ENCODE peak calls at places on chromosome 18, in seven cellular contexts. R, A, I, N, C, E and S are unnamed samples. For H3K9me3, the result is how much of the 10 kb centered on the place peaks cover.

GRCh38 chr18:51028201-51028805 is 1.7 kb upstream of the SMAD4 start:
- DNase-seq in R (no peak), A (peak), N (no peak), I (no peak), E (peak), C (peak), S (no peak)

GRCh38 chr18:27778441-27778840 is 398.5 kb downstream of the CDH2 start:
- DNase-seq in R (no peak), I (no peak), N (peak), E (no peak), C (peak), A (peak), S (no peak)

GRCh38 chr18:46262856-46263255 is 158.7 kb downstream of the HAUS1 start:
- DNase-seq in I (no peak), A (no peak), R (no peak), C (no peak), E (no peak), N (no peak), S (no peak)

GRCh38 chr18:57337890-57338289 is 14.5 kb upstream of the ST8SIA3 start:
- DNase-seq in C (no peak), N (no peak), E (no peak), I (no peak), A (no peak), R (no peak), S (no peak)

GRCh38 chr18:54558609-54559585 is 32.1 kb upstream of the DYNAP start:
- DNase-seq in R (no peak), A (peak), I (no peak), N (peak), C (peak), E (peak), S (no peak)

GRCh38 chr18:36572135-36572856 is 256.5 kb downstream of the TPGS2 start:
- DNase-seq in E (peak), N (peak), I (peak), C (peak), R (no peak), A (peak), S (no peak)

GRCh38 chr18:666177-666576 is 8.7 kb downstream of the TYMS start:
- DNase-seq in C (no peak), I (no peak), E (no peak), A (no peak), N (no peak), R (no peak), S (no peak)

GRCh38 chr18:48947102-48947501 is 3.7 kb downstream of the SMAD7 start:
- DNase-seq in I (no peak), C (no peak), N (peak), R (no peak), E (no peak), A (no peak), S (no peak)

GRCh38 chr18:75478996-75479870 is 51.7 kb upstream of the SMIM21 start:
- DNase-seq in C (peak), N (peak), R (no peak), E (peak), I (peak), A (peak), S (no peak)

GRCh38 chr18:50967714-50968661 is at the start of gene ELAC1:
- DNase-seq in C (peak), E (peak), R (peak), I (peak), N (peak), A (peak), S (peak)

GRCh38 chr18:45384137-45384998 is 230.9 kb upstream of the SLC14A2 start:
- DNase-seq in I (peak), A (peak), R (peak), C (peak), N (peak), E (peak), S (no peak)

GRCh38 chr18:10230072-10230471 is 224.4 kb upstream of the APCDD1 start:
- DNase-seq in I (peak), A (peak), E (no peak), C (peak), R (peak), N (peak), S (no peak)

GRCh38 chr18:36899289-36899688 is 70.4 kb downstream of the KIAA1328 start:
- DNase-seq in C (no peak), E (peak), N (no peak), I (no peak), A (peak), R (peak), S (no peak)

GRCh38 chr18:31041346-31042067 is 1.0 kb downstream of the DSC3 start:
- DNase-seq in E (no peak), C (peak), I (no peak), N (peak), R (peak), A (no peak), S (no peak)

GRCh38 chr18:48553236-48553635 is 14.4 kb downstream of the CTIF start:
- DNase-seq in A (no peak), I (no peak), N (no peak), R (no peak), C (no peak), E (no peak), S (no peak)

GRCh38 chr18:37246779-37247340 is 318.7 kb downstream of the CELF4 start:
- DNase-seq in A (no peak), N (no peak), E (no peak), I (no peak), R (no peak), C (no peak), S (no peak)

GRCh38 chr18:27467073-27467472 is 282.0 kb upstream of the CHST9 start:
- DNase-seq in C (no peak), E (no peak), R (no peak), N (no peak), A (no peak), I (no peak), S (no peak)

GRCh38 chr18:22167471-22168151 is 1.8 kb upstream of the GATA6 start:
- DNase-seq in R (no peak), E (no peak), A (no peak), I (peak), C (peak), N (peak), S (no peak)

GRCh38 chr18:11994708-11995444 is 13.6 kb downstream of the IMPA2 start:
- DNase-seq in C (peak), E (no peak), N (peak), A (peak), I (peak), R (no peak), S (no peak)

GRCh38 chr18:22210331-22210754 is 41.0 kb downstream of the GATA6 start:
- DNase-seq in A (peak), E (no peak), R (no peak), I (no peak), N (peak), C (peak), S (no peak)

GRCh38 chr18:63440219-63440618 is 17.9 kb upstream of the VPS4B start:
- DNase-seq in C (no peak), E (no peak), I (no peak), N (no peak), R (no peak), A (peak), S (no peak)

GRCh38 chr18:44465337-44465736 is 215.4 kb upstream of the SETBP1 start:
- DNase-seq in A (no peak), I (no peak), C (peak), N (no peak), E (no peak), R (no peak), S (no peak)

GRCh38 chr18:49933530-49933929 is 120.2 kb upstream of the ACAA2 start:
- DNase-seq in N (peak), R (no peak), C (peak), I (no peak), A (peak), E (peak), S (no peak)

GRCh38 chr18:34729740-34730338 is 19.7 kb downstream of the DTNA start:
- DNase-seq in A (no peak), C (no peak), N (peak), R (no peak), E (no peak), I (no peak), S (no peak)

GRCh38 chr18:34873966-34874365 is 163.9 kb downstream of the DTNA start:
- DNase-seq in C (peak), N (no peak), R (no peak), E (no peak), I (no peak), A (no peak), S (no peak)

GRCh38 chr18:44579028-44579692 is 101.5 kb upstream of the SETBP1 start:
- DNase-seq in C (peak), A (peak), R (peak), N (peak), I (peak), E (peak), S (no peak)

GRCh38 chr18:68623342-68623741 is 91.6 kb downstream of the TMX3 start:
- DNase-seq in I (peak), E (peak), R (peak), N (peak), C (peak), A (peak), S (no peak)

DNA sequence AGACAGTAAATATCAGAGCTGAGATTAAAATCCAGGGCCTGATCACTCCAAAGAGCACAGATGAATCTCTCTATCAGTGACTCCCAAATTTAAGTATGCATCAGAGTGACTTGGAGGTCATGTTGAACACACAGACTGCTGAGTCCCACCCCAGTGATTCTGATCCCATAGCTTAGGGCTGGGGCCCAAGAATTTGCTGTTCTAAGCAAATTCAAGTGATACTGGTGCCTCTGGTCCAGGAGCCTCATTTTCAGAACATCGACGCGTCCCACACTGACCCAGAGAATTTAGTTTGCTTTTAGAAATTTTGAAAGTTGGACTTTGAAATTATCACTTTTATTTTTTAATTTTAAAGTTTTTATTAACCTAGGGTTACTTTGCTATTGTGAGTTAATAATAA is 72.7 kb upstream of the NETO1 start:
- DNase-seq in C (no peak), I (no peak), N (no peak), A (no peak), E (no peak), R (no peak), S (no peak)
- H3K9me3 ChIP-seq in C (under half), I (under half), N (under half), A (under half), E (under half), R (under half), S (under half)

DNA sequence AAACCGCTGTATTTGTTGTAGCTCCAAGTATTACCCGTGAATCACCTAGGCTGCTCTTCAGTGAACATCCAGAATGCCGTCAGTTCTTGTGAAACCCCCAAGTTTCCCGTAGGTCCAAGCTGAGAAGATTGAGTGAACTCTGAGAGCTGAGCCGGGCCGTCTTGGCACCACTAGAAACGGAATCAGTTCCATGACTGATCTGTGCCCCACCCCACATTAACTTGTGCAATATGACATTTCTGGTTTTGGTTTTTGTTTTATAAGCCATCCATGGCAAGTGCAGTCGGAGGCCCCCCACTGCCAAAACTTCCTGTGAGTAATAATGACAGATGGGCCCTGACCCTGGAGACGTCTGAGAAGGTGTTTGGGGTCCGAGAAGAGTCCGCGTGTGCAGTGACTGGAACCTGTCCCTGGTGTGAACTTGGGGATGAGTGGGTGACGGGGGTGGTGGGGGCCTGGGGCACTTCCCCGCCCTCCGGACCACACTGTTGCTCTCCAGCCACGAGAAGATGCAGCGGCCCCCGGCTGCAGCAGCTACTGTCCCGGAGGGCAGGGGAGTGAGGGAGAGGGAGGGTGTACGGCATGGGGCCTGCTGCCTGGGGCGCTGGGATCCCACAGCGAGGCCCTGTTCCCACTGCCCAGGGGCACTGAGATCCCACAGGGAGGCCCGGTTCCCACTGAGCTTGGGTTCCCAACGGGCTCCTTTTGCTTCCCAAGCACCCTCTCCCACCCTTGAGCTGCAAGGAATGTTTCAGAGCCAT is 26.5 kb downstream of the NFATC1 start:
- DNase-seq in C (peak), A (peak), R (no peak), I (no peak), N (no peak), E (no peak), S (no peak)
- H3K9me3 ChIP-seq in C (under half), A (under half), R (under half), I (under half), N (under half), E (under half), S (under half)

DNA sequence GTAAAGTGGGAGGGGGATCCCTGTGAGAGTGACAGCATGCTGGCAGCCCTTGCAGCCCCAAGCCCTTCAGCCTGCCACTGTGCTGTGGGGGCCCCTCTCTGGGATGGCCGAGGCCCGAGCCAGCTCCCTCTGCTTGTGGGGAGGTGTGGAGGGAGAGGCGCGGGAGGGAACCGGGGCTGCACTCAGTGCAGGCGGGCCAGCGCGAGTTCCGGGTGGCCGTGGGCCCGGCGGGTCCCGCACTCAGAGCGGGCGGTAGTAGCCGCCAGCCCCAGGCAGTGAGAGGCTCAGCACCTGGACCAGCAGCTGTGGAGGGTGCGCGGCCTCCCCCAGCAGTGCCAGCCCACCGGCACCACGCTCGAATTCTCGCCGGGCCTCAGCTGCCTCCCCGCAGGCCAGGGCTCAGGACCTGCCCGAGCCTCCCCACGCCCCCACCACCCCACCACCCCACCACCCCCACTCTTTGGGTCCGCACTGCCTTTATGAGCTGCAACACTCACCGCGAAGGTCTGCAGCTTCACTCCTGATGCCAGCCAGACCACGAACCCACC is 208.1 kb downstream of the CDH19 start:
- DNase-seq in C (no peak), E (no peak), N (no peak), I (no peak), R (no peak), A (no peak), S (no peak)
- H3K9me3 ChIP-seq in C (under half), E (under half), N (under half), I (under half), R (under half), A (under half), S (under half)

GRCh38 chr18:70827632-70828031 is 538.8 kb downstream of the SOCS6 start:
- DNase-seq in I (no peak), N (no peak), A (no peak), C (no peak), E (no peak), R (no peak), S (no peak)
- H3K9me3 ChIP-seq in I (under half), N (under half), A (under half), C (under half), E (under half), R (under half), S (under half)

DNA sequence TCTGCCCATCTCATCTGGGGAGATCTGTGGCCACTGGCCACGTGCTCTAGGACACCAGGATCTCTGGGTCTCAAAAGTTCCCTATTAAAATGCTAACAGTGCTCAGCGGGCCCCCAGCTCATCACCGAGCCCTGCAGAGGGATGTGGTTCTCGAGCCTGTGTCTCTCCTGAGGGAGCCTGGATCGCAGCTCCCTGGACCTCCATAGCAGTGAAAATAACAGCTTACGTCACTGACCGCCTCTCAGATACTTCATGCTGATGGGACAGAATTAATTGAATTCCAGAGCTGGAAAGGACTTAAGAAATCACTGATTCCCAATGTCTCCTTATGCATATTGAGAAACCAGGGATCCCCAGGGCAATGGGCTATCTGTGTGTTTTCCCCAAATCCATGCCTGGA is 90.0 kb downstream of the GALR1 start:
- DNase-seq in E (no peak), I (no peak), A (no peak), C (no peak), R (no peak), N (no peak), S (no peak)
- H3K9me3 ChIP-seq in E (under half), I (under half), A (under half), C (under half), R (under half), N (under half), S (under half)

GRCh38 chr18:13356032-13356431 is 137.5 kb downstream of the LDLRAD4 start:
- DNase-seq in E (no peak), R (no peak), I (no peak), C (no peak), N (no peak), A (no peak), S (no peak)

GRCh38 chr18:13354414-13354813 is 135.9 kb downstream of the LDLRAD4 start:
- DNase-seq in R (no peak), N (no peak), A (no peak), E (no peak), C (no peak), I (no peak), S (no peak)

GRCh38 chr18:13359195-13359594 is 140.6 kb downstream of the LDLRAD4 start:
- DNase-seq in I (no peak), E (no peak), N (no peak), A (no peak), C (no peak), R (no peak), S (no peak)

GRCh38 chr18:13353424-13353823 is 134.9 kb downstream of the LDLRAD4 start:
- DNase-seq in A (no peak), N (no peak), E (peak), R (no peak), C (no peak), I (no peak), S (no peak)
- H3K9me3 ChIP-seq in A (under half), N (under half), E (under half), R (under half), C (under half), I (under half), S (under half)

DNA sequence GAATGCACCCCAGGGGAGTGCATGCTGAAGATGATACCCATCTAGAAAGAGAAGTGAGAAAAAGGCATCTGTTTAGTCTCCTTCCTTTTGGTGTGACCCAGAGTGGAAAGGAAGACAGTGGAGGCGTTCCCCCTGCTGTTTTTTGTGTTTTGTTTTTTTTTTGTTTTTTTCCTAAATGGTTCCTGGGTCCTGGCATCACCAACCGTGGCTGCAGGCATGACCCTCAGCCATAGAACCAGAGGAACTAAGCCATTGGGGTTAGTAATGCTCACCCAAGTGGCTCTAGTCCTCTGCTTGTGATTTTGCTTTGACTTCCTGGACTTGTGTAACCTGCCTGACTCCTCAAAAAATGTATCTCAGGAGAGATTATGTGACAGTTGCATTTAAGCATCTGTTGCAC is 451.3 kb downstream of the DCC start:
- DNase-seq in C (no peak), A (no peak), R (no peak), N (no peak), I (no peak), E (no peak), S (no peak)
- H3K9me3 ChIP-seq in C (under half), A (under half), R (under half), N (half or more), I (under half), E (under half), S (under half)